ENCODE peak calls at places on chromosomes 7 and 10, in eight cellular contexts. One of them, this sample, is unnamed.

GRCh38 chr7:133130166-133130565 is 48.3 kb upstream of the CHCHD3 start:
- DNase-seq in Peyer's patch: no peak
- DNase-seq in neural crest cell: no peak
- DNase-seq in mucosa of descending colon: no peak
- DNase-seq in heart left ventricle: no peak
- DNase-seq in endothelial cell: no peak
- DNase-seq in prostate gland: no peak
- DNase-seq in HCT116: no peak
- DNase-seq in this sample: no peak

GRCh38 chr10:24223953-24224352 is 15.0 kb downstream of the KIAA1217 start:
- DNase-seq in Peyer's patch: no peak
- DNase-seq in mucosa of descending colon: no peak
- DNase-seq in neural crest cell: no peak
- DNase-seq in heart left ventricle: no peak
- DNase-seq in endothelial cell: no peak
- DNase-seq in HCT116: no peak
- DNase-seq in prostate gland: no peak
- DNase-seq in this sample: no peak

GRCh38 chr10:17206210-17206709 is 4.8 kb upstream of the TRDMT1 start:
- DNase-seq in Peyer's patch: no peak
- DNase-seq in neural crest cell: no peak
- DNase-seq in prostate gland: no peak
- DNase-seq in HCT116: no peak
- DNase-seq in endothelial cell: no peak
- DNase-seq in mucosa of descending colon: no peak
- DNase-seq in heart left ventricle: no peak
- DNase-seq in this sample: no peak

GRCh38 chr7:116357776-116358670 is 141.5 kb upstream of the CAV2 start:
- DNase-seq in prostate gland: no peak
- DNase-seq in Peyer's patch: no peak
- DNase-seq in neural crest cell: no peak
- DNase-seq in mucosa of descending colon: no peak
- DNase-seq in heart left ventricle: no peak
- DNase-seq in endothelial cell: no peak
- DNase-seq in HCT116: no peak
- DNase-seq in this sample: no peak

GRCh38 chr7:20306499-20306946 is 24.2 kb upstream of the ITGB8 start:
- DNase-seq in HCT116: no peak
- DNase-seq in endothelial cell: no peak
- DNase-seq in mucosa of descending colon: no peak
- DNase-seq in Peyer's patch: no peak
- DNase-seq in heart left ventricle: no peak
- DNase-seq in prostate gland: no peak
- DNase-seq in neural crest cell: no peak
- DNase-seq in this sample: no peak

GRCh38 chr7:20232848-20233247 is 15.7 kb upstream of the MACC1 start:
- DNase-seq in Peyer's patch: no peak
- DNase-seq in endothelial cell: no peak
- DNase-seq in HCT116: no peak
- DNase-seq in neural crest cell: no peak
- DNase-seq in mucosa of descending colon: no peak
- DNase-seq in heart left ventricle: no peak
- DNase-seq in prostate gland: no peak
- DNase-seq in this sample: no peak

GRCh38 chr7:132251327-132251659 is 325.0 kb downstream of the PLXNA4 start:
- DNase-seq in HCT116: no peak
- DNase-seq in heart left ventricle: peak
- DNase-seq in prostate gland: peak
- DNase-seq in endothelial cell: no peak
- DNase-seq in neural crest cell: peak
- DNase-seq in mucosa of descending colon: peak
- DNase-seq in Peyer's patch: no peak
- DNase-seq in this sample: no peak

GRCh38 chr10:49484501-49485230 is 54.3 kb downstream of the ERCC6 start:
- DNase-seq in mucosa of descending colon: no peak
- DNase-seq in endothelial cell: no peak
- DNase-seq in Peyer's patch: no peak
- DNase-seq in neural crest cell: no peak
- DNase-seq in HCT116: no peak
- DNase-seq in heart left ventricle: no peak
- DNase-seq in prostate gland: no peak
- DNase-seq in this sample: no peak

GRCh38 chr10:122232781-122233180 is 38.3 kb upstream of the BTBD16 start:
- DNase-seq in endothelial cell: no peak
- DNase-seq in mucosa of descending colon: no peak
- DNase-seq in HCT116: no peak
- DNase-seq in prostate gland: no peak
- DNase-seq in neural crest cell: no peak
- DNase-seq in heart left ventricle: no peak
- DNase-seq in Peyer's patch: no peak
- DNase-seq in this sample: no peak

GRCh38 chr7:123660514-123661354 is 5.1 kb downstream of the LMOD2 start:
- DNase-seq in Peyer's patch: no peak
- DNase-seq in heart left ventricle: no peak
- DNase-seq in endothelial cell: no peak
- DNase-seq in HCT116: no peak
- DNase-seq in mucosa of descending colon: no peak
- DNase-seq in neural crest cell: no peak
- DNase-seq in prostate gland: no peak
- DNase-seq in this sample: no peak

GRCh38 chr7:151550601-151551286 is 31.0 kb upstream of the RHEB start:
- DNase-seq in endothelial cell: no peak
- DNase-seq in HCT116: no peak
- DNase-seq in mucosa of descending colon: peak
- DNase-seq in neural crest cell: no peak
- DNase-seq in prostate gland: no peak
- DNase-seq in Peyer's patch: no peak
- DNase-seq in heart left ventricle: no peak
- DNase-seq in this sample: no peak

GRCh38 chr10:84008878-84009277 is 130.4 kb upstream of the GHITM start:
- DNase-seq in heart left ventricle: no peak
- DNase-seq in endothelial cell: peak
- DNase-seq in HCT116: peak
- DNase-seq in Peyer's patch: no peak
- DNase-seq in neural crest cell: peak
- DNase-seq in prostate gland: no peak
- DNase-seq in mucosa of descending colon: peak
- DNase-seq in this sample: no peak

GRCh38 chr7:43869898-43870240 is 552 bp upstream of the MRPS24 start:
- DNase-seq in Peyer's patch: peak
- DNase-seq in heart left ventricle: no peak
- DNase-seq in endothelial cell: no peak
- DNase-seq in prostate gland: no peak
- DNase-seq in neural crest cell: no peak
- DNase-seq in mucosa of descending colon: peak
- DNase-seq in HCT116: no peak
- DNase-seq in this sample: no peak

GRCh38 chr10:68600041-68600778 is 40.1 kb downstream of the TET1 start:
- DNase-seq in HCT116: peak
- DNase-seq in endothelial cell: peak
- DNase-seq in heart left ventricle: peak
- DNase-seq in neural crest cell: peak
- DNase-seq in Peyer's patch: peak
- DNase-seq in prostate gland: peak
- DNase-seq in mucosa of descending colon: peak
- DNase-seq in this sample: peak

GRCh38 chr10:23197416-23197861 is 5.3 kb downstream of the PTF1A start:
- DNase-seq in endothelial cell: no peak
- DNase-seq in HCT116: no peak
- DNase-seq in neural crest cell: no peak
- DNase-seq in mucosa of descending colon: no peak
- DNase-seq in Peyer's patch: no peak
- DNase-seq in prostate gland: no peak
- DNase-seq in heart left ventricle: no peak
- DNase-seq in this sample: no peak

GRCh38 chr10:84825330-84825729 is 496.9 kb downstream of the CCSER2 start:
- DNase-seq in endothelial cell: no peak
- DNase-seq in prostate gland: no peak
- DNase-seq in heart left ventricle: peak
- DNase-seq in Peyer's patch: no peak
- DNase-seq in HCT116: no peak
- DNase-seq in mucosa of descending colon: no peak
- DNase-seq in neural crest cell: no peak
- DNase-seq in this sample: no peak

DNA sequence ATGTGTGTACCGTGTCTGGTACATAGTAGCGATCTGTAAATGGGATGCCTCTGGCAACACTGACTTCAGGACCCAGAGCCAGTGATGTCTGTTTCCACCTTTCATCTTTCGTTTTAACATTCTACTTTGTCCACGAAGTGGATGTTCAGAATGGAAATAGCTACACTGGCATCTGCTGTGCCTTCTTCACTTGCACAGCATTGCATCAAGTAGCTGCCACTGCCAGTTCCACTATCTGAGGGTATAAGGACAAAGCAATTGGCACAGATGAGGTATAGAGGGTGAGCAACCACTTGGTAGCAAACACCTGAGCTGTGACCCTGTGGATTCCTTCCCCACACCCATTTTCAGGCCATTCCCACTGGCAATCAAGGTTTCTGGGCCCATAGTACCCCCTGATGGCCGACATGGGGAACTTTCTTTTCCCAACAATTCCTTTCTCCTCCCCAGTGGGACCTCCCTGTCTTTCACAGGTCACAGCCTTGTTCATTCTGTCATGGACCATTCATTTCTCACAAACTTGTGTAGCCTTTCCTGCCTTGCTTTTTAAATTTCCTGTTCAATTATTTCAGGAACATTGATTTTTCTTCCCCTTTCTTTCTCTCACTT is 4.0 kb downstream of the ITGA8 start:
- DNase-seq in neural crest cell: no peak
- DNase-seq in prostate gland: no peak
- DNase-seq in endothelial cell: peak
- DNase-seq in mucosa of descending colon: peak
- DNase-seq in heart left ventricle: no peak
- DNase-seq in Peyer's patch: no peak
- DNase-seq in HCT116: no peak
- DNase-seq in this sample: no peak
- TF ChIP-seq CTCF in neural crest cell: peak
- TF ChIP-seq CTCF in prostate gland: peak
- TF ChIP-seq CTCF in endothelial cell: peak
- TF ChIP-seq CTCF in mucosa of descending colon: no peak
- TF ChIP-seq CTCF in heart left ventricle: peak
- TF ChIP-seq CTCF in Peyer's patch: no peak
- TF ChIP-seq CTCF in HCT116: peak
- TF ChIP-seq CTCF in this sample: no peak

GRCh38 chr7:99730992-99731391 is 4.0 kb downstream of the CYP3A7 start:
- DNase-seq in heart left ventricle: no peak
- DNase-seq in endothelial cell: no peak
- DNase-seq in HCT116: no peak
- DNase-seq in mucosa of descending colon: no peak
- DNase-seq in Peyer's patch: no peak
- DNase-seq in prostate gland: no peak
- DNase-seq in neural crest cell: no peak
- DNase-seq in this sample: no peak

GRCh38 chr7:99733003-99733402 is 2.0 kb downstream of the CYP3A7 start:
- DNase-seq in mucosa of descending colon: no peak
- DNase-seq in neural crest cell: no peak
- DNase-seq in Peyer's patch: no peak
- DNase-seq in HCT116: no peak
- DNase-seq in endothelial cell: no peak
- DNase-seq in prostate gland: no peak
- DNase-seq in heart left ventricle: no peak
- DNase-seq in this sample: no peak

GRCh38 chr7:99734987-99735386 is at the start of gene CYP3A7:
- DNase-seq in heart left ventricle: no peak
- DNase-seq in neural crest cell: no peak
- DNase-seq in HCT116: no peak
- DNase-seq in endothelial cell: no peak
- DNase-seq in mucosa of descending colon: no peak
- DNase-seq in prostate gland: no peak
- DNase-seq in Peyer's patch: no peak
- DNase-seq in this sample: no peak

GRCh38 chr7:99731638-99732374 is 3.2 kb downstream of the CYP3A7 start:
- DNase-seq in endothelial cell: no peak
- DNase-seq in heart left ventricle: no peak
- DNase-seq in prostate gland: no peak
- DNase-seq in Peyer's patch: no peak
- DNase-seq in neural crest cell: no peak
- DNase-seq in mucosa of descending colon: no peak
- DNase-seq in HCT116: no peak
- DNase-seq in this sample: no peak

GRCh38 chr7:99733448-99733847 is 1.5 kb downstream of the CYP3A7 start:
- DNase-seq in prostate gland: no peak
- DNase-seq in Peyer's patch: no peak
- DNase-seq in neural crest cell: no peak
- DNase-seq in mucosa of descending colon: no peak
- DNase-seq in endothelial cell: peak
- DNase-seq in HCT116: no peak
- DNase-seq in heart left ventricle: no peak
- DNase-seq in this sample: no peak
- TF ChIP-seq CTCF in prostate gland: no peak
- TF ChIP-seq CTCF in Peyer's patch: no peak
- TF ChIP-seq CTCF in neural crest cell: peak
- TF ChIP-seq CTCF in mucosa of descending colon: no peak
- TF ChIP-seq CTCF in endothelial cell: peak
- TF ChIP-seq CTCF in HCT116: peak
- TF ChIP-seq CTCF in heart left ventricle: no peak
- TF ChIP-seq CTCF in this sample: peak

DNA sequence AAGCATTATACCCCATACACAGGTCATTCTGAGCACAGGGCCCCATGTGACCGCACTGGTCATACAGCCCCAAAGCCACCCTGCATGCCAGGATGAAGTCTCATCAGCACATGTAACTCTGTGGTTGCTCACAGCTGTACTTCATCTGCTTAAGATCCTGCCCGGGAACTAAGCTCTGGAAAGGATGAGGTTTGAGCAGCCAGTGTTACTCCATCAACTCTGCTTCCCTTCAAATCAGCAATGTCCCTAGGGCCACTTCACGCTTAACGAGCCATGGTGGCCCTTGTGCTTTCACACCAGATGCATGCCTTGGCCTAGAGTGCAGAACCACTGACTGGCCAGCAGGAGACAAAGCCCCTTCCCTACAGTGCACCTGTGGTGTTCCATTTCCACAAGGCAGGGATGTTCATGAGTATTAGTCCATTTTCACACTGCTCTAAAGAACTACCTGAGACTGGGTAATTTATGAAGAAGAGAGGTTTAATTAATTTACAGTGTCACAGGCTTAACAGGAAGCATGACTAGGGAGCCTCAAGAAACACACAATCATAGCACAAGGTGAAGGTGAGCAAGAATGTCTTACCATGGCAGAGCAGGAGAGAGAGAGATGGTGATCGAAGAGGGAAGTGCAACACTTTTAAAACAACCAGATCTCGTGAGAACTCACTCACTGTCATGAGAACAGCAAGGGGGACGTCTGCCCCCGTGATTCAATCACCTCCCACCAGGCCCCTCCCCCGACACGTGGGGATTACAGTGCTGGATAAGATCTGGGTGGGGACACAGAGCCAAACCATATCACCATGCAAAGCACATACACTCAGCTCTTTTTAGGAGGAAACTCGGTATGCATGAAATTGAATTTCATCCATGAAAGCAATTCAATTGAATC is 149.0 kb upstream of the CDCA7L start:
- DNase-seq in mucosa of descending colon: no peak
- DNase-seq in Peyer's patch: no peak
- DNase-seq in neural crest cell: no peak
- DNase-seq in heart left ventricle: no peak
- DNase-seq in HCT116: no peak
- DNase-seq in prostate gland: no peak
- DNase-seq in endothelial cell: no peak
- DNase-seq in this sample: no peak
- TF ChIP-seq CTCF in mucosa of descending colon: no peak
- TF ChIP-seq CTCF in Peyer's patch: no peak
- TF ChIP-seq CTCF in neural crest cell: no peak
- TF ChIP-seq CTCF in heart left ventricle: no peak
- TF ChIP-seq CTCF in HCT116: peak
- TF ChIP-seq CTCF in prostate gland: no peak
- TF ChIP-seq CTCF in endothelial cell: peak
- TF ChIP-seq CTCF in this sample: no peak

GRCh38 chr10:28254290-28254985 is 48.4 kb downstream of the MPP7 start:
- DNase-seq in neural crest cell: no peak
- DNase-seq in Peyer's patch: no peak
- DNase-seq in endothelial cell: no peak
- DNase-seq in heart left ventricle: no peak
- DNase-seq in prostate gland: peak
- DNase-seq in HCT116: peak
- DNase-seq in mucosa of descending colon: peak
- DNase-seq in this sample: no peak
- TF ChIP-seq CTCF in neural crest cell: no peak
- TF ChIP-seq CTCF in Peyer's patch: no peak
- TF ChIP-seq CTCF in endothelial cell: no peak
- TF ChIP-seq CTCF in heart left ventricle: no peak
- TF ChIP-seq CTCF in prostate gland: no peak
- TF ChIP-seq CTCF in HCT116: no peak
- TF ChIP-seq CTCF in mucosa of descending colon: no peak
- TF ChIP-seq CTCF in this sample: no peak